ENCODE peak calls at places on chromosome 13, in four cellular contexts. Q is K562, O is A549, E is H1. Y is an unnamed sample.

GRCh38 chr13:97316390-97316789 is 94.3 kb downstream of the MBNL2 start:
- DNase-seq in Q (no peak), O (no peak), E (no peak), Y (no peak)

GRCh38 chr13:51674276-51674675 is 90.0 kb downstream of the WDFY2 start:
- DNase-seq in Q (no peak), O (no peak), E (no peak), Y (no peak)

GRCh38 chr13:55999709-56000108 is 1141.0 kb upstream of the PRR20A start:
- DNase-seq in Q (no peak), O (no peak), E (no peak), Y (no peak)

GRCh38 chr13:21606781-21607180 is 2.8 kb upstream of the MICU2 start:
- DNase-seq in Q (no peak), O (no peak), E (no peak), Y (no peak)

GRCh38 chr13:38180100-38180499 is 169.6 kb upstream of the UFM1 start:
- DNase-seq in Q (no peak), O (no peak), E (no peak), Y (no peak)

GRCh38 chr13:40536443-40537113 is 129.9 kb downstream of the FOXO1 start:
- DNase-seq in Q (no peak), O (no peak), E (no peak), Y (peak)

GRCh38 chr13:26628706-26629105 is 71.2 kb downstream of the WASF3 start:
- DNase-seq in Q (peak), O (no peak), E (no peak), Y (peak)

GRCh38 chr13:65943711-65944110 is 1286.4 kb downstream of the PCDH9 start:
- DNase-seq in Q (no peak), O (no peak), E (no peak), Y (no peak)

GRCh38 chr13:50617134-50617721 is 226.3 kb downstream of the DLEU7 start:
- DNase-seq in Q (no peak), O (no peak), E (no peak), Y (no peak)

GRCh38 chr13:52776726-52777125 is 37.1 kb upstream of the CNMD start:
- DNase-seq in Q (no peak), O (no peak), E (no peak), Y (no peak)

GRCh38 chr13:93227280-93227905 is 786 bp downstream of the GPC6 start:
- DNase-seq in Q (no peak), O (no peak), E (peak), Y (peak)

GRCh38 chr13:82627183-82627582 is 1255.1 kb downstream of the SLITRK1 start:
- DNase-seq in Q (no peak), O (no peak), E (no peak), Y (no peak)

GRCh38 chr13:75494491-75494890 is 12.5 kb upstream of the TBC1D4 start:
- DNase-seq in Q (no peak), O (no peak), E (no peak), Y (no peak)

GRCh38 chr13:80419416-80419815 is 78.5 kb upstream of the SPRY2 start:
- DNase-seq in Q (no peak), O (no peak), E (no peak), Y (no peak)

GRCh38 chr13:114110091-114110829 is 22.2 kb downstream of the RASA3 start:
- DNase-seq in Q (no peak), O (no peak), E (no peak), Y (no peak)

GRCh38 chr13:105735269-105735668 is 800.2 kb downstream of the EFNB2 start:
- DNase-seq in Q (no peak), O (no peak), E (no peak), Y (no peak)

GRCh38 chr13:36445806-36446423 is 13.6 kb downstream of the CCNA1 start:
- DNase-seq in Q (no peak), O (no peak), E (no peak), Y (no peak)

GRCh38 chr13:37118002-37118401 is 12.5 kb upstream of the CSNK1A1L start:
- DNase-seq in Q (no peak), O (no peak), E (no peak), Y (no peak)

GRCh38 chr13:32905063-32905863 is 111.0 kb upstream of the KL start:
- DNase-seq in Q (no peak), O (no peak), E (no peak), Y (no peak)

GRCh38 chr13:57634829-57635165 is 3.3 kb downstream of the PCDH17 start:
- DNase-seq in Q (no peak), O (no peak), E (no peak), Y (no peak)

GRCh38 chr13:102461302-102461701 is 59.5 kb upstream of the FGF14 start:
- DNase-seq in Q (no peak), O (no peak), E (no peak), Y (no peak)

GRCh38 chr13:114078501-114079451 is 53.6 kb downstream of the RASA3 start:
- DNase-seq in Q (no peak), O (no peak), E (no peak), Y (no peak)

GRCh38 chr13:112152846-112153245 is 85.9 kb downstream of the SOX1 start:
- DNase-seq in Q (no peak), O (no peak), E (no peak), Y (no peak)

GRCh38 chr13:77751513-77752456 is 54.3 kb downstream of the SLAIN1 start:
- DNase-seq in Q (peak), O (peak), E (no peak), Y (peak)

GRCh38 chr13:50626031-50626643 is 217.4 kb downstream of the DLEU7 start:
- DNase-seq in Q (peak), O (no peak), E (no peak), Y (no peak)

GRCh38 chr13:98321356-98321755 is 144.3 kb upstream of the RNF113B start:
- DNase-seq in Q (no peak), O (no peak), E (no peak), Y (no peak)

GRCh38 chr13:44278164-44278563 is 95.5 kb upstream of the SERP2 start:
- DNase-seq in Q (no peak), O (no peak), E (no peak), Y (no peak)

GRCh38 chr13:80955487-80955886 is 614.6 kb upstream of the SPRY2 start:
- DNase-seq in Q (no peak), O (no peak), E (no peak), Y (no peak)

DNA sequence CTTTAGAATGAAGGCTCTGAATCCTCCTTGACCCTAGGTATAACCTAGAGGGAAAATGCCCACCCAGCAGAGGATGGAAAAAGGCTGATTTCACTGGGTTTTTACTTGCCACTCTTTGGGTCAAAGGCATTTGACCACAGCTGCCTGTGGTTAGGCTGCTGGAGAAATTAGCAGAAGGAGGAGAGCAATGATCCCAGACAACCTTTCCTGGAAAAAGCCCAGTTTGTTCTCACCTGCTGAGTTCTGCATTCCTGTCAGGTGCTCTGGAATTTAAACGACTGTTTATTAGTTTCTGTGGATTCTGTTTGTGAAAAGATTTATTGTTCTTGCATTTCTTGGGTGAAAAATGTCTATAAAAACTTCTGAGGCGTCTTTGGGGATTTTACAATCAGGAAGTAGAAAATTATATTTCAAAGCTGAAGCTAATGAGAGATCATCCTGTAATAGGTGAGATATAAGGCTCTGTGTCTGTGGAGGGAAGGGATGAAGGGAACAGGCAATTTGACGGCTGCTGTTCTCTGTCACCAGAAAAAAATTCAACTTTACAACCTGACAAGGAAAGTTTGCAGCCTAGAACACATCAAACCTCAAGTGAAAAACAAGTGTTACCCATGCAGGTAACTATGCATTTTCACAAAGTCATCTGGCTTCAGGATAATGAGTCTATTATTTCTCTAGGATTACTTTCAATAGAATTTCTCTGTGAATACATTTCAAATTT is 519.7 kb downstream of the DIAPH3 start:
- DNase-seq in Q (no peak), O (no peak), E (no peak), Y (no peak)
- TF ChIP-seq PHF8 in Q (no peak), O (no peak), E (no peak), Y (no peak)

GRCh38 chr13:84049442-84049841 is 167.2 kb upstream of the SLITRK1 start:
- DNase-seq in Q (no peak), O (no peak), E (no peak), Y (no peak)

DNA sequence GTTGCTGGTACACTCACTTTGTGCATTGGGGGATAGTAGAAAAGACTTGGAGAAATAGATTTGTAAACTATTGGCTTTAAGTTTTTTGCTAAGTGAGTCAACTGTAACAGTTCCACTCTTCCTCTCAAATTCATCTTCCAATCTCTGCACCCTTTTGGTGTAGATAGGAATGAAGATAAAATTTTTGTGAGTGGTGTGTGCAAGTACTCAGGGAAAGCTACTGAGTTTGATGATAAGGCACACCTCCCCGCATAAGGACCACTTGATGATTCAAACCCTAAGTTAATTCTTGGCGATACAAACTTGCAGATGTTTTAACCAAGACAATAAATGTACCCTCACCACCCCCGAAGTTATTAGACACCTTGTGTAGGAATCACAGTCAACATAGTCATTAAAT is 168.3 kb upstream of the SLITRK1 start:
- DNase-seq in Q (no peak), O (no peak), E (no peak), Y (no peak)
- TF ChIP-seq PHF8 in Q (no peak), O (no peak), E (no peak), Y (no peak)

DNA sequence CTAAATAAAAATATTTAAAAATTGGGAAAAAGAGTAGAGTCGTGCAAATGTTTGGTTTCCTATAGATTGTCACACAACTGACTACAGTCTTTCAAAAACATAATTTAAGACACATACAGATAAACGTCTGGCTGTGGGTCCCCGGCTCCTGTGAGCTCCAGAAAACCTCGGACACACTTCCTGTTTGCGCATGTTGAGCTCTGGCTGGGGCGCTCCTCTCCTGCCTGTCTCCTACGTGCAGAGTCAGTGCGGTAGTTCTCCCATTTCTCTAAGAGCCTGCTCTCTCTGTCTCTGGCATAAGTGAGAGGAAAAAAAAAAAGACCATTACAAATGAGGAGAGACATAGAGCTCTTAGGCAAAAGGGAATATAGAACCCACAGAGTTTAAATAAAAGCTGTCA is 128.2 kb upstream of the OBI1 start:
- DNase-seq in Q (peak), O (no peak), E (no peak), Y (no peak)
- TF ChIP-seq PHF8 in Q (no peak), O (no peak), E (no peak), Y (no peak)

GRCh38 chr13:95251641-95252040 is 49.6 kb downstream of the ABCC4 start:
- DNase-seq in Q (no peak), O (no peak), E (no peak), Y (no peak)
- TF ChIP-seq PHF8 in Q (no peak), O (no peak), E (no peak), Y (no peak)

DNA sequence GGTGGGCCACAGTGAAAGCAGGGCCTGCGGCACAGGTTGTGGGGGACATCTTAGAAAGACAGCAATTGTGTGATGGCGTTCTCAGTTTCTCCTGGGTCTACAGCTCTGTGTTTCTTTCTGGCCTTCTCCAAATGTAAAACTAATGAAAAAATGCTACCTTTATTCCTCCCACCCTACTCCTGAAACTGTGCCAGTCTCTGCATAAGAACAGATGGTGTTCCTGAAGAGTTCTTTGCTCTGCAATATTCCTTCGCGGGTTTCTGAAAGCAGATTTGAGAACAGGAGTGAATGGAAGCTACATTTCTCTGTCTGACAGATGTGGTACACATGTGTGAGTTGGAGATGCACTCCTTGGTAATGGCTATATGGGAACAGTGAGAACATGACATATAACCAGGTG is 18.0 kb upstream of the LRCH1 start:
- DNase-seq in Q (no peak), O (no peak), E (no peak), Y (no peak)
- TF ChIP-seq PHF8 in Q (no peak), O (no peak), E (no peak), Y (no peak)

GRCh38 chr13:73981595-73981994 is 152.6 kb downstream of the KLF12 start:
- DNase-seq in Q (no peak), O (no peak), E (no peak), Y (no peak)
- TF ChIP-seq PHF8 in Q (no peak), O (no peak), E (no peak), Y (no peak)

GRCh38 chr13:100535401-100536135 is 53.0 kb downstream of the GGACT start:
- DNase-seq in Q (no peak), O (no peak), E (peak), Y (no peak)
- TF ChIP-seq PHF8 in Q (no peak), O (no peak), E (no peak), Y (no peak)

GRCh38 chr13:59679239-59679638 is 484.5 kb downstream of the DIAPH3 start:
- DNase-seq in Q (no peak), O (no peak), E (no peak), Y (no peak)

GRCh38 chr13:59677966-59678814 is 485.5 kb downstream of the DIAPH3 start:
- DNase-seq in Q (peak), O (peak), E (no peak), Y (peak)

GRCh38 chr13:59680429-59681024 is 483.2 kb downstream of the DIAPH3 start:
- DNase-seq in Q (peak), O (no peak), E (no peak), Y (no peak)

GRCh38 chr13:59684105-59684504 is 479.6 kb downstream of the DIAPH3 start:
- DNase-seq in Q (no peak), O (no peak), E (no peak), Y (no peak)

GRCh38 chr13:59681630-59682311 is 482.0 kb downstream of the DIAPH3 start:
- DNase-seq in Q (no peak), O (no peak), E (no peak), Y (no peak)
- TF ChIP-seq PHF8 in Q (no peak), O (no peak), E (no peak), Y (no peak)

Y was measured in HepG2.